ENCODE peak calls at places on chromosomes 4 and X, in five cellular contexts. Y, O, W, T and K are unnamed samples.

GRCh38 chrX:131262738-131263679 is 26.1 kb downstream of the IGSF1 start:
- DNase-seq in Y (peak; percentile 3), O (peak; percentile 58), W (no peak), T (no peak), K (no peak)

GRCh38 chr4:184885602-184886001 is 59.8 kb upstream of the ACSL1 start:
- DNase-seq in Y (no peak), O (no peak), W (no peak), T (no peak), K (no peak)

GRCh38 chr4:26821677-26822503 is 38.8 kb upstream of the STIM2 start:
- DNase-seq in Y (peak; percentile 15), O (no peak), W (no peak), T (no peak), K (no peak)

GRCh38 chr4:20532871-20533870 is 167.1 kb upstream of the PACRGL start:
- DNase-seq in Y (no peak), O (no peak), W (no peak), T (no peak), K (no peak)

GRCh38 chrX:53072418-53073114 is 9.6 kb upstream of the TSPYL2 start:
- DNase-seq in Y (no peak), O (no peak), W (peak; percentile 58), T (no peak), K (no peak)

GRCh38 chr4:32697281-32697814 is 1977.2 kb downstream of the PCDH7 start:
- DNase-seq in Y (peak; percentile 72), O (no peak), W (no peak), T (no peak), K (no peak)

GRCh38 chr4:13515268-13515667 is 29.0 kb downstream of the NKX3-2 start:
- DNase-seq in Y (no peak), O (no peak), W (no peak), T (no peak), K (no peak)

GRCh38 chr4:76709454-76709853 is 188.5 kb downstream of the SOWAHB start:
- DNase-seq in Y (no peak), O (no peak), W (no peak), T (no peak), K (no peak)

GRCh38 chr4:104616401-104616820 is 121.7 kb upstream of the CXXC4 start:
- DNase-seq in Y (no peak), O (no peak), W (peak; percentile 56), T (no peak), K (no peak)

GRCh38 chr4:115973768-115974167 is 860.3 kb upstream of the NDST4 start:
- DNase-seq in Y (no peak), O (no peak), W (no peak), T (no peak), K (no peak)

GRCh38 chrX:154457491-154458115 is 478 bp upstream of the PLXNA3 start:
- DNase-seq in Y (peak; percentile 72), O (peak; percentile 96), W (peak; percentile 26), T (peak; percentile 74), K (peak; percentile 73)

GRCh38 chrX:46912673-46913491 is 661 bp downstream of the JADE3 start:
- DNase-seq in Y (peak; percentile 45), O (peak; percentile 85), W (peak; percentile 52), T (no peak), K (peak; percentile 58)

GRCh38 chr4:17934286-17934685 is 87.3 kb downstream of the LCORL start:
- DNase-seq in Y (no peak), O (no peak), W (no peak), T (no peak), K (no peak)

GRCh38 chr4:38605794-38606586 is 58.0 kb upstream of the KLF3 start:
- DNase-seq in Y (no peak), O (peak; percentile 19), W (peak; percentile 75), T (no peak), K (no peak)